ENCODE peak calls at places on chromosome 15, in four cellular contexts. T is H9, M is IMR-90, J is H1. A is an unnamed sample.

GRCh38 chr15:78909791-78910228 is 35.0 kb downstream of the CTSH start:
- DNase-seq in M (peak), J (peak), T (peak), A (peak)

GRCh38 chr15:64016257-64016656 is 30.0 kb downstream of the DAPK2 start:
- DNase-seq in J (no peak), M (no peak), T (no peak), A (no peak)

GRCh38 chr15:65246026-65246714 is 34.9 kb upstream of the CILP start:
- DNase-seq in T (no peak), M (no peak), J (no peak), A (no peak)

GRCh38 chr15:85439996-85440395 is 59.6 kb downstream of the AKAP13 start:
- DNase-seq in M (no peak), J (no peak), T (no peak), A (no peak)

GRCh38 chr15:62887113-62887570 is 155.4 kb upstream of the TPM1 start:
- DNase-seq in T (no peak), J (peak), M (peak), A (no peak)

GRCh38 chr15:88390502-88390901 is 76.7 kb downstream of the MRPL46 start:
- DNase-seq in M (no peak), T (no peak), J (no peak), A (no peak)

GRCh38 chr15:61769557-61769956 is 290.7 kb downstream of the VPS13C start:
- DNase-seq in M (no peak), J (no peak), T (no peak), A (no peak)

GRCh38 chr15:75138016-75138999 is 63.4 kb upstream of the C15orf39 start:
- DNase-seq in T (no peak), J (no peak), M (peak), A (peak)

GRCh38 chr15:37932522-37932921 is 1.9 kb upstream of the TMCO5A start:
- DNase-seq in J (no peak), M (no peak), T (no peak), A (no peak)

GRCh38 chr15:45112143-45112591 is 1.8 kb downstream of the DUOX2 start:
- DNase-seq in T (peak), J (no peak), M (no peak), A (no peak)

GRCh38 chr15:22880068-22880980 is 41.9 kb downstream of the NIPA2 start:
- DNase-seq in M (no peak), T (no peak), J (no peak), A (no peak)

GRCh38 chr15:75723847-75724660 is 11.4 kb upstream of the CSPG4 start:
- DNase-seq in T (no peak), J (no peak), M (peak), A (peak)

GRCh38 chr15:41988896-41989572 is 16.7 kb upstream of the EHD4 start:
- DNase-seq in M (no peak), J (no peak), T (no peak), A (no peak)

GRCh38 chr15:37095197-37095992 is 5.0 kb downstream of the MEIS2 start:
- DNase-seq in T (peak), J (peak), M (no peak), A (peak)

GRCh38 chr15:86221119-86221518 is 141.4 kb downstream of the AGBL1 start:
- DNase-seq in M (no peak), T (no peak), J (no peak), A (no peak)

GRCh38 chr15:88491158-88491557 is 23.6 kb downstream of the MRPS11 start:
- DNase-seq in T (peak), J (no peak), M (no peak), A (no peak)

GRCh38 chr15:52071570-52071969 is 41.0 kb downstream of the BCL2L10 start:
- DNase-seq in M (no peak), J (no peak), T (no peak), A (no peak)

GRCh38 chr15:50655555-50655954 is 31.0 kb downstream of the TRPM7 start:
- DNase-seq in J (no peak), M (no peak), T (no peak), A (peak)
- H4K5ac ChIP-seq in J (no peak), M (no peak), T (no peak), A (no peak)

DNA sequence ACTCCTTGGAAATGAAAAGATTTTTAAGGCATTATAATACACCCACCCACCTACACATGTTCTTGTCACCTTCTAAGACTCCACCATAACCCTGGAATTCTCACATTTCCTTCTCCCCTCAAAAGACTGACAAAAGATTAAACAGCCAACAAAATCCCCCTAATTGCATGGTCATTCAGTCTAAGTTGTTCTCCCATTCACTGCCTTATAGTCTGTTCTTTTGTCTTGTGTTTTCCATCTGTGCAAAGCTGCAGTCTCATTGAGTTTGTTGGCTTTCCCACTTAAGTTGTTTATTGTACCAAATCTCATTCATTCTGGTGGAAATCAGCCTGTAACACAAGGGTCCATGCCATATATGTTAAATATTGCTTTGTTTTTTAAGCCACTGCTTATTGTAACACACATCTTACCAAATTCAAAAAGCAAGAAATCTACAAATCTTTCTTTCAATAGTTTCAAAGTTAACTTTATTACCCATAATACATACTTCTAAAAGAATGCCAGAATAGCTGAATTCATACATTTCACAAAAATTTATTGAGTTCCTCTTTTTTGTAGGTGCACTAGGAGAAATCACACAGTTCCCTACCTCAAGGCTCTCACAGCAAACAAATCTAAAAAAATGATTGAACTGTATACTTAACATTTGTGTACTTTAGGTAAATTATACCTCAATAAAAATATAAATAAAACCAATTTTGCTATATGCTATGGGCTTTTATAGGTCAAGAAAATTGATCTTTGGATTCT is 2.4 kb upstream of the RCN2 start:
- DNase-seq in M (no peak), T (no peak), J (no peak), A (no peak)
- H3K4me2 ChIP-seq in M (no peak), T (no peak), J (no peak), A (no peak)

GRCh38 chr15:39041979-39042485 is 477.4 kb upstream of the RASGRP1 start:
- DNase-seq in T (no peak), J (no peak), M (no peak), A (no peak)

GRCh38 chr15:39040861-39041260 is 476.2 kb upstream of the RASGRP1 start:
- DNase-seq in M (no peak), J (no peak), T (no peak), A (no peak)
- H4K5ac ChIP-seq in M (no peak), J (no peak), T (no peak), A (no peak)

GRCh38 chr15:98798375-98798893 is 150.1 kb downstream of the IGF1R start:
- DNase-seq in J (no peak), T (no peak), M (no peak), A (no peak)

GRCh38 chr15:98801234-98801561 is 152.9 kb downstream of the IGF1R start:
- DNase-seq in J (no peak), T (peak), M (no peak), A (peak)

GRCh38 chr15:98799461-98799971 is 151.2 kb downstream of the IGF1R start:
- DNase-seq in M (peak), T (no peak), J (no peak), A (peak)

GRCh38 chr15:98800437-98801233 is 152.3 kb downstream of the IGF1R start:
- DNase-seq in T (peak), M (peak), J (no peak), A (peak)

GRCh38 chr15:98799991-98800390 is 151.7 kb downstream of the IGF1R start:
- DNase-seq in M (no peak), J (no peak), T (no peak), A (peak)
- H3K4me2 ChIP-seq in M (peak), J (peak), T (peak), A (no peak)

GRCh38 chr15:55912982-55913381 is 80.4 kb downstream of the NEDD4 start:
- DNase-seq in M (no peak), T (no peak), J (no peak), A (no peak)

GRCh38 chr15:55915221-55915620 is 78.2 kb downstream of the NEDD4 start:
- DNase-seq in T (no peak), J (no peak), M (no peak), A (no peak)

GRCh38 chr15:55916666-55917409 is 76.6 kb downstream of the NEDD4 start:
- DNase-seq in J (no peak), M (peak), T (no peak), A (no peak)

GRCh38 chr15:55915876-55916567 is 77.4 kb downstream of the NEDD4 start:
- DNase-seq in M (peak), T (no peak), J (no peak), A (no peak)

GRCh38 chr15:55914446-55914845 is 79.0 kb downstream of the NEDD4 start:
- DNase-seq in J (no peak), T (no peak), M (no peak), A (no peak)
- H4K5ac ChIP-seq in J (no peak), T (no peak), M (no peak), A (no peak)

A was measured in mesendoderm.